ENCODE peak calls at places on chromosomes 2 and 18, in four cellular contexts. R is heart left ventricle, C is lung, H is thoracic aorta. I is an unnamed sample. For H3K4me1, the result is how much of the 10 kb centered on the place peaks cover.

GRCh38 chr18:23825496-23825895 is 136.2 kb downstream of the LAMA3 start:
- DNase-seq in R (no peak), C (no peak), H (no peak), I (no peak)

GRCh38 chr18:67669993-67670671 is 153.6 kb upstream of the DSEL start:
- DNase-seq in R (no peak), C (no peak), H (no peak), I (no peak)

GRCh38 chr2:26885651-26886329 is 37.9 kb downstream of the DPYSL5 start:
- DNase-seq in R (no peak), C (no peak), H (no peak), I (no peak)

GRCh38 chr2:148561389-148561788 is 83.2 kb upstream of the EPC2 start:
- DNase-seq in R (no peak), C (no peak), H (no peak), I (no peak)

GRCh38 chr18:57925706-57926105 is 118.3 kb upstream of the NEDD4L start:
- DNase-seq in R (no peak), C (no peak), H (no peak), I (no peak)

GRCh38 chr2:239383036-239383795 is 17.6 kb downstream of the HDAC4 start:
- DNase-seq in R (no peak), C (no peak), H (no peak), I (no peak)

GRCh38 chr2:233445152-233445830 is 91.0 kb downstream of the DGKD start:
- DNase-seq in R (no peak), C (no peak), H (no peak), I (no peak)

GRCh38 chr2:227524665-227525064 is 52.7 kb downstream of the AGFG1 start:
- DNase-seq in R (no peak), C (no peak), H (no peak), I (no peak)

GRCh38 chr2:63218800-63219511 is 168.3 kb downstream of the OTX1 start:
- DNase-seq in R (no peak), C (no peak), H (no peak), I (no peak)

GRCh38 chr2:27380626-27381556 is at the start of gene ZNF513:
- DNase-seq in R (peak), C (peak), H (peak), I (peak)

GRCh38 chr2:45233301-45233700 is 224.0 kb upstream of the SIX2 start:
- DNase-seq in R (no peak), C (no peak), H (no peak), I (no peak)

GRCh38 chr2:229719926-229720652 is 5.7 kb upstream of the DNER start:
- DNase-seq in R (no peak), C (no peak), H (no peak), I (no peak)

GRCh38 chr2:136104977-136105376 is 13.0 kb downstream of the CXCR4 start:
- DNase-seq in R (no peak), C (no peak), H (no peak), I (no peak)

GRCh38 chr18:57438669-57439616 is 3.8 kb downstream of the ONECUT2 start:
- DNase-seq in R (no peak), C (no peak), H (no peak), I (no peak)

GRCh38 chr18:64717026-64717425 is 568.1 kb upstream of the LINC00305 start:
- DNase-seq in R (no peak), C (no peak), H (no peak), I (no peak)

GRCh38 chr2:66840321-66841014 is 405.5 kb downstream of the MEIS1 start:
- DNase-seq in R (no peak), C (no peak), H (no peak), I (no peak)

GRCh38 chr2:45301307-45302010 is 292.2 kb upstream of the SIX2 start:
- DNase-seq in R (no peak), C (no peak), H (no peak), I (no peak)

GRCh38 chr2:101277111-101277510 is 24.4 kb downstream of the CNOT11 start:
- DNase-seq in R (no peak), C (peak), H (no peak), I (no peak)

GRCh38 chr18:54932472-54932871 is 26.8 kb downstream of the CCDC68 start:
- DNase-seq in R (no peak), C (no peak), H (no peak), I (no peak)

GRCh38 chr18:63102941-63103744 is 216.4 kb downstream of the BCL2 start:
- DNase-seq in R (no peak), C (no peak), H (no peak), I (no peak)

GRCh38 chr2:237227190-237227988 is 141.7 kb downstream of the COPS8 start:
- DNase-seq in R (no peak), C (no peak), H (no peak), I (no peak)

GRCh38 chr2:239135531-239135930 is 265.3 kb downstream of the HDAC4 start:
- DNase-seq in R (no peak), C (no peak), H (no peak), I (no peak)

GRCh38 chr18:8041526-8042111 is 474.5 kb downstream of the PTPRM start:
- DNase-seq in R (no peak), C (no peak), H (no peak), I (no peak)

DNA sequence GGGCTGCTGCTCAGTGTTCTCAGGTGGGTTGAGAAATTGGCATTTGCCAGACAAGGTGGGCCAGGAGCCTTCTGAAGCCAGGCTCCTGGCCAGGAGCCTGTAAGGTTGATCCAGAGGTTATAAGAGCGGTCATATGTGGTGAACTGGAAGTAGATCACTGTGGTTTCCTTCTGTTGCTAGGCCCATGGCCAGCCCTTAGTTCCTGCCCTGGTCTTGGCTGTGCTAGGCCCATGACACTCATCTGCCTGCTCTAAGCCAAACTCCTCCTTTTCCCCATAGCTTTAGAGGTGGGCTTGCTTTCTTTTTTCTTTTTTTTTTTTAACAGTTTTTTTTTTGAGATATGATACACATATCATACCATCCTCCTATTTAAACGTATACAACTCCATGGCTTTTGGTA is 5.0 kb upstream of the MGAT5 start:
- DNase-seq in R (no peak), C (no peak), H (no peak), I (no peak)
- H3K4me1 ChIP-seq in R (under half), C (under half), H (under half), I (under half)

GRCh38 chr2:36568533-36569246 is 29.3 kb downstream of the FEZ2 start:
- DNase-seq in R (no peak), C (no peak), H (no peak), I (no peak)
- H3K4me1 ChIP-seq in R (under half), C (under half), H (under half), I (under half)

DNA sequence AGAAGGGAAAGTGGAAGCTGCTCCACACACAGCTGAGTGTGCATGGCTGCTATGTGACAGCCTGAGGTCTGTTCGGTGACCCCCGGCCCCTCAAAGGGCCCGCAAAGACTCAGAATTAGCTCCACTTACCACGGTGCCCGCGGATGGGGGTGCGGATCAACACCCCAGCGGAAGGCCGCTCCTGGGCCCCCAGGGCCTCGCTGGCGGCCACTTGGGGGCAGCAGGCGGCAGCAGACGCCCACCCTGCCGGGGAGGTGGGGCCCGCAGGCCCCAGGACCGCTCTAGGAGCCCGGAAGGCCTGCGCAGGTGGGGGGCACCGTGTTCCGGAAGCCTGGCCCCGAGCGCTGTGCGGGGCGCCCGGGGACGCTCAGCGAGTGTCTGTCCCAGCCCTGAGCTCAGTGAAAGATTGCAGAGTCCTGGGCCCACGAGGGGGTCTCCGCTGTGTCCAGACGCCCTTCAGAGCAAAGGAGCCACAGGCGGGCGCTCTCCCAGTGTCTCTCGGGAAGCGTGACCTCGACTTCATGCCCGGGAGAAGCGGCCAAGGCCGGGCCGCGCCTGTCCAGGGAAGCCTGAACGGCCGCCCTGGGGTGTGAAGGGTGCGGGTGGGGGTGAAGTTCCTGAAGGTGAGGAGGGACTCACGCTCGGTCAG is 118.6 kb downstream of the VAPA start:
- DNase-seq in R (no peak), C (no peak), H (no peak), I (no peak)
- H3K4me1 ChIP-seq in R (under half), C (under half), H (under half), I (under half)

GRCh38 chr2:99880148-99880983 is 262.0 kb downstream of the AFF3 start:
- DNase-seq in R (no peak), C (no peak), H (no peak), I (peak)
- H3K4me1 ChIP-seq in R (under half), C (under half), H (under half), I (under half)

GRCh38 chr2:20596973-20597867 is 53.7 kb downstream of the HS1BP3 start:
- DNase-seq in R (peak), C (peak), H (no peak), I (no peak)

GRCh38 chr2:20597868-20598183 is 53.1 kb downstream of the HS1BP3 start:
- DNase-seq in R (peak), C (no peak), H (no peak), I (no peak)

GRCh38 chr2:20600756-20601325 is 50.1 kb downstream of the HS1BP3 start:
- DNase-seq in R (no peak), C (no peak), H (no peak), I (no peak)

GRCh38 chr2:20599861-20600461 is 50.9 kb downstream of the HS1BP3 start:
- DNase-seq in R (peak), C (no peak), H (no peak), I (no peak)

DNA sequence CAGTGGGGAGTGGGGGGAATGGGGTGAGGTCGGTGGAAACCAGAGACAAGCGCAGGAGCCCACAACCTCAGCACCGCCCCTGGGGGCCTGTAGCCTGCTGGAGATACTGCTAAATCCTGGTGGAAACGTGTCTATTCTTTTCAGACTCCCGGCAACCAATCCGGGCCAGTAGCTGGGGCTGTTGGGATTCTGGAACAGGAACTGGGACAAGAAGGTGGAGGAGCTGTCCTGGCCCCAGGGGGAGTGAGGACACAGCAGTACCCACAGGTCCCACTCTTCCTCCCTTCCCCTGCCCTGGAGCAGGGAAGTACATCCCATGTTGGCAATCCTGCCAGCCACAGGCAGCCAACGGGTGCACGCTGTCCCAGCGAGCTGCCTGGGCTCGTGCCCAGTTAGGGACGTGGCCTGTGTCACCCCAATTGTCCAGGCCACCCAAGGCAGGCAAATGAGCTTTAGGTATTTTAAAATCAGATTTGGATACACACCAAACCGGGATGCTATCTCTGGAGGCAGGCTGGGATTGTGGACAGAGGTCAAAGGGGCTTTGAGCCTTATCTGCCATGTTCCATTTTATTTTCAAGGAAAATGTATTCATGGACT is 51.8 kb downstream of the HS1BP3 start:
- DNase-seq in R (peak), C (no peak), H (no peak), I (peak)
- H3K4me1 ChIP-seq in R (under half), C (under half), H (under half), I (under half)

GRCh38 chr18:35406666-35407065 is 29.5 kb upstream of the ZNF396 start:
- DNase-seq in R (no peak), C (no peak), H (no peak), I (no peak)

GRCh38 chr18:35410561-35410960 is 33.4 kb upstream of the ZNF396 start:
- DNase-seq in R (no peak), C (no peak), H (no peak), I (no peak)

GRCh38 chr18:35407871-35408481 is 30.8 kb upstream of the ZNF396 start:
- DNase-seq in R (peak), C (peak), H (peak), I (no peak)

GRCh38 chr18:35409921-35410320 is 32.8 kb upstream of the ZNF396 start:
- DNase-seq in R (no peak), C (no peak), H (no peak), I (no peak)

GRCh38 chr18:35408843-35409261 is 31.7 kb upstream of the ZNF396 start:
- DNase-seq in R (no peak), C (no peak), H (no peak), I (no peak)
- H3K4me1 ChIP-seq in R (under half), C (under half), H (under half), I (under half)

DNA sequence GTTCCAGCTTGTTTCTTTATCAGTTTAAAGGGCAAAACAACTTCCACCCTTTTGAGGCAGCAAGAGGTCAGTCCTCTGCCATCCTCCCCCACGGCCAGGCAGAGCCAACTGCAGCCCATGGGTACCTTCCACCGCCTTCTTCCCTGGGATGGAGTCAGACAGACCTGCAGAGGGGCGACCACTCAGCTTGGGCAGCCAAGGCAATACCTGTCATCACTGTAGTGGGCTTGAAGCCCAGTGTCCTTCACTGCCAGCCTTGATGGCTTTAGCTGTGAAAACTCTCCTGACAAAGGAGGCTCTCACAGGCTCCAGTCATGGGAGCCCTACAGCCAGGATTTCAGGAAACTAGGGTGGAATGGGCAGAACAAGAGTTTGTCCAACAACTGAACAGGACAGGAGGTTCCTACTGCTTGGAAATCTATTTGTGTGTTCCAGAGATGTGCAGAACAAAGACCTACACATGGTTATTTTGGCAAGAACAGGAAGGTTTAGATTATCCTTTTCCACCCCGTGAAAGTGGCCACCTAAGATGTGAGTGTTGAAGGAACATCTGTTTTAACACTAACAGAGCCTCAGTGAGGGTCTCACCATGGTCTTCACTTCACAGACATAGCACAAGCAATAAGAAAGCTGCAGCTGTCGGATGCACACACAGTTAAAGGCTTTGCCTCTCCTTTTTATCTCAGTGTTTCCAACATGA is 93.9 kb upstream of the RMDN2 start:
- DNase-seq in R (peak), C (no peak), H (no peak), I (no peak)
- H3K4me1 ChIP-seq in R (under half), C (under half), H (under half), I (under half)

GRCh38 chr2:65407240-65407639 is 25.2 kb downstream of the SPRED2 start:
- DNase-seq in R (no peak), C (no peak), H (no peak), I (no peak)
- H3K4me1 ChIP-seq in R (under half), C (under half), H (under half), I (under half)